ENCODE peak calls at places on chromosomes 4 and X, in five cellular contexts. V is cardiac fibroblast, X is neural progenitor cell, T is tibial nerve, U is dorsolateral prefrontal cortex. L is an unnamed sample.

GRCh38 chr4:16852644-16853043 is 45.8 kb downstream of the LDB2 start:
- DNase-seq in V (no peak), X (no peak), T (no peak), U (no peak), L (no peak)

GRCh38 chr4:147991543-147992295 is 259.8 kb downstream of the ARHGAP10 start:
- DNase-seq in V (no peak), X (peak; percentile 60), T (no peak), U (no peak), L (no peak)

GRCh38 chr4:74284074-74284473 is 24.2 kb upstream of the EPGN start:
- DNase-seq in V (peak; percentile 45), X (no peak), T (no peak), U (no peak), L (no peak)

GRCh38 chrX:120419465-120419864 is 49.6 kb downstream of the LAMP2 start:
- DNase-seq in V (no peak), X (no peak), T (no peak), U (no peak), L (no peak)

GRCh38 chr4:14222630-14223029 is 595.1 kb upstream of the BOD1L1 start:
- DNase-seq in V (no peak), X (no peak), T (no peak), U (no peak), L (no peak)

GRCh38 chrX:31931225-31931624 is 859.4 kb upstream of the FTHL17 start:
- DNase-seq in V (peak; percentile 55), X (peak; percentile 6), T (no peak), U (no peak), L (no peak)

GRCh38 chrX:7109838-7110793 is 37.4 kb upstream of the STS start:
- DNase-seq in V (no peak), X (peak; percentile 15), T (no peak), U (no peak), L (no peak)

GRCh38 chr4:9964884-9965283 is 56.4 kb downstream of the SLC2A9 start:
- DNase-seq in V (no peak), X (no peak), T (peak; percentile 36), U (no peak), L (peak; percentile 34)

GRCh38 chr4:123014038-123014437 is 91.6 kb upstream of the NUDT6 start:
- DNase-seq in V (peak; percentile 15), X (no peak), T (no peak), U (no peak), L (no peak)

GRCh38 chr4:124505211-124505610 is 207.3 kb downstream of the ANKRD50 start:
- DNase-seq in V (peak; percentile 21), X (no peak), T (no peak), U (no peak), L (no peak)

GRCh38 chr4:163331629-163332360 is 601 bp downstream of the NPY1R start:
- DNase-seq in V (peak; percentile 25), X (peak; percentile 67), T (no peak), U (no peak), L (no peak)

GRCh38 chr4:185589067-185589844 is 53.9 kb upstream of the PDLIM3 start:
- DNase-seq in V (peak; percentile 59), X (no peak), T (no peak), U (no peak), L (no peak)

GRCh38 chr4:37446016-37446415 is 201.5 kb downstream of the NWD2 start:
- DNase-seq in V (peak; percentile 1), X (no peak), T (no peak), U (no peak), L (no peak)

GRCh38 chr4:96356591-96357360 is 516.9 kb downstream of the PDHA2 start:
- DNase-seq in V (peak; percentile 52), X (no peak), T (no peak), U (no peak), L (no peak)

GRCh38 chrX:150547511-150548115 is 20.8 kb upstream of the MTM1 start:
- DNase-seq in V (peak; percentile 70), X (peak; percentile 56), T (peak; percentile 25), U (peak; percentile 56), L (no peak)

GRCh38 chr4:78627046-78627965 is 75.7 kb downstream of the ANXA3 start:
- DNase-seq in V (no peak), X (no peak), T (no peak), U (no peak), L (no peak)

GRCh38 chr4:21949073-21949457 is 493 bp upstream of the KCNIP4 start:
- DNase-seq in V (peak; percentile 12), X (peak; percentile 46), T (no peak), U (no peak), L (no peak)

GRCh38 chrX:13488706-13489105 is 80.7 kb upstream of the EGFL6 start:
- DNase-seq in V (no peak), X (no peak), T (no peak), U (no peak), L (no peak)

GRCh38 chr4:1033840-1034551 is 22.6 kb downstream of the FGFRL1 start:
- DNase-seq in V (peak; percentile 94), X (no peak), T (no peak), U (no peak), L (no peak)

GRCh38 chrX:53093177-53093655 is 726 bp upstream of the KANTR start:
- DNase-seq in V (peak; percentile 86), X (peak; percentile 88), T (peak; percentile 77), U (peak; percentile 60), L (peak; percentile 89)

GRCh38 chr4:5719329-5720055 is 8.5 kb downstream of the EVC start:
- DNase-seq in V (no peak), X (no peak), T (no peak), U (no peak), L (no peak)
- TF ChIP-seq CTCF in V (no peak), X (peak; percentile 26), T (no peak), U (no peak), L (no peak)

DNA sequence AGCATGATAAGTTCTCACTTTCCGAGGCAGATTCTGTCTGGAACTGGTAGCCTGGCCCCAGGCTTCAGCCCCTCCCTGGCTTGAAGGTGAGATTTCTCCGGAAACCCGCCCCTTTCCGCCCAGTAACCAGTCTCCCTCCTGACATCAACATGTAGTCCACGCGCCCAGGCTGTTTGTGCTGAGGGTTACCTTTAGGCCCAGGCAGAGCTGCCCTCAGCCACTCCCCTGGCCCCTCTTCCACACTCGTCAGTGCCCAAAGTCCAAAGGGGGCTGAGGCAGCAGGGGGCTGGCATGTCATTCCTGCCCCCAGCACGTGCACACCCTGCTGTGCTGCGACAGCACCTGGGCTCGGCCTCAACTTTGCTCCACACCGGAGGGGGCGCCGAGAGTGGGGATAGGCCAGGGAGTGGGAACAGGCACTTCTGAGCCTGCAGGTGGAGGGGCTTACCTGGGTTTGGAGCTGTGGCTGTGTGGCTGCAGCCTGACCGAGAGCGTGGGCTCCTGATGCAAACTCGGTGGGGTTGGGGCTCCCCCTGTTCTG is 69.5 kb upstream of the ANK2 start:
- DNase-seq in V (no peak), X (peak; percentile 17), T (no peak), U (no peak), L (no peak)
- TF ChIP-seq CTCF in V (no peak), X (no peak), T (no peak), U (no peak), L (no peak)

DNA sequence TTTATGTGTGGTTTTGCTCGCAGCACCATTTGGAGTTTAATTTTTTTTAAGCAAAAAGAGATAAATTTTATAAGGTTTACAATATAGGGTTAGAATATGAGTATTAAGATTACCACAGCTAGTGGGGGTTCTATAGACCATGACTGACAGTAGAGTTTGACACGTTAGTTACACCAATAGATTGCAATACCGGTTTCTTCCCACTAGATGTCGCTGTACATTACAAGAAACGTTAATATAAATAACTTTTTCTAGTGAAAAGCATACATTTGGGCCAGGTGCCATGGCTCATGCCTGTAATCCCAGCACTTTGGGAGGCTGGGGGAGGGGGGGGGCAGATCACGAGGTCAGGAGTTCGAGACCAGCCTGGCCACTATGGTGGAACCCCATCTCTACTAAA is 433.6 kb downstream of the MAGEB5 start:
- DNase-seq in V (peak; percentile 13), X (peak; percentile 29), T (no peak), U (no peak), L (no peak)
- TF ChIP-seq CTCF in V (peak; percentile 33), X (peak; percentile 67), T (no peak), U (peak; percentile 46), L (peak; percentile 47)

GRCh38 chrX:129600981-129601424 is 53.8 kb downstream of the APLN start:
- DNase-seq in V (peak; percentile 33), X (peak; percentile 35), T (no peak), U (peak; percentile 64), L (no peak)
- TF ChIP-seq CTCF in V (peak; percentile 45), X (peak; percentile 57), T (peak; percentile 60), U (peak; percentile 76), L (peak; percentile 75)

DNA sequence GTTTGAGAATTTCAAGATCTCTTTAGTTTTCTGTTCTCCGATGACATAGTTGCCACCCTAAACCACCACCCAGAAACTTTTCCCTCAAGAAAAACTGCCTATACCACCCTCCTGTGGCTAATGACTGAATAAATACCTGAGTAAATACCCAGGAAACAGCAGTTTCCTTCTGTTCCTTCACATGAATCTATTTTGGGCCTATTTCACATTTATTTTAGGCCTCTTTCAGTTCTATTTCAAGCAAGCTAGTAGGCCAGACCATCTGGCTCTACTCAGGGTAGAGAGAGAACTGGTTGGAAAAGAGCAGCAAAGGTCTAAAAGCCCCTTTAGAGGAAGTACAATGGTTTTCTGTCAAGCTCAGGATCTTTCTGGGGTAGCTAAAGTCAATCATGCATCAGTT is 23.4 kb downstream of the ARHGEF9 start:
- DNase-seq in V (peak; percentile 3), X (no peak), T (no peak), U (no peak), L (no peak)
- TF ChIP-seq CTCF in V (no peak), X (no peak), T (no peak), U (no peak), L (peak; percentile 34)

L was measured in osteocyte.